ENCODE peak calls at places on chromosome 18, in nine cellular contexts. C, Y, U, N, P, X, G, F and R are unnamed samples.

GRCh38 chr18:12863687-12864086 is 20.4 kb downstream of the PTPN2 start:
- DNase-seq in C (peak), Y (no peak), U (no peak), N (no peak), P (no peak), X (no peak), G (no peak), F (no peak), R (no peak)

GRCh38 chr18:9971313-9971920 is 57.6 kb downstream of the VAPA start:
- DNase-seq in C (peak), Y (peak), U (peak), N (peak), P (peak), X (peak), G (no peak), F (peak), R (peak)

GRCh38 chr18:55093808-55094207 is 134.5 kb upstream of the CCDC68 start:
- DNase-seq in C (no peak), Y (no peak), U (no peak), N (no peak), P (no peak), X (no peak), G (no peak), F (no peak), R (no peak)

GRCh38 chr18:79519751-79520472 is 124.2 kb downstream of the NFATC1 start:
- DNase-seq in C (peak), Y (no peak), U (no peak), N (peak), P (no peak), X (no peak), G (no peak), F (peak), R (peak)

GRCh38 chr18:12236934-12237832 is 17.0 kb upstream of the CIDEA start:
- DNase-seq in C (peak), Y (peak), U (peak), N (peak), P (peak), X (peak), G (no peak), F (peak), R (peak)

GRCh38 chr18:61556862-61557261 is 223.6 kb downstream of the CDH20 start:
- DNase-seq in C (no peak), Y (no peak), U (no peak), N (no peak), P (no peak), X (no peak), G (no peak), F (no peak), R (no peak)

GRCh38 chr18:37343542-37343851 is 222.1 kb downstream of the CELF4 start:
- DNase-seq in C (no peak), Y (no peak), U (no peak), N (no peak), P (no peak), X (no peak), G (no peak), F (no peak), R (no peak)

GRCh38 chr18:43978174-43978573 is 700.9 kb upstream of the SYT4 start:
- DNase-seq in C (no peak), Y (no peak), U (no peak), N (no peak), P (no peak), X (no peak), G (no peak), F (no peak), R (no peak)

GRCh38 chr18:51953521-51953920 is 386.5 kb upstream of the DCC start:
- DNase-seq in C (no peak), Y (no peak), U (no peak), N (no peak), P (no peak), X (no peak), G (no peak), F (no peak), R (no peak)

GRCh38 chr18:58645398-58645797 is 16.5 kb upstream of the ALPK2 start:
- DNase-seq in C (peak), Y (no peak), U (no peak), N (no peak), P (no peak), X (no peak), G (no peak), F (no peak), R (no peak)

GRCh38 chr18:73638709-73639108 is 508.9 kb downstream of the FBXO15 start:
- DNase-seq in C (peak), Y (no peak), U (no peak), N (no peak), P (no peak), X (no peak), G (no peak), F (no peak), R (no peak)

GRCh38 chr18:64100136-64100922 is 48.6 kb downstream of the LINC00305 start:
- DNase-seq in C (no peak), Y (no peak), U (no peak), N (no peak), P (no peak), X (no peak), G (no peak), F (no peak), R (no peak)

GRCh38 chr18:39841133-39842041 is 2113.6 kb upstream of the PIK3C3 start:
- DNase-seq in C (peak), Y (peak), U (peak), N (peak), P (peak), X (peak), G (no peak), F (peak), R (peak)

GRCh38 chr18:31088532-31088931 is 13.7 kb downstream of the DSC2 start:
- DNase-seq in C (no peak), Y (no peak), U (no peak), N (no peak), P (no peak), X (no peak), G (no peak), F (no peak), R (no peak)

GRCh38 chr18:39681061-39681460 is 2115.5 kb upstream of the CELF4 start:
- DNase-seq in C (no peak), Y (no peak), U (no peak), N (no peak), P (no peak), X (no peak), G (no peak), F (peak), R (no peak)

GRCh38 chr18:34835466-34835865 is 125.4 kb downstream of the DTNA start:
- DNase-seq in C (no peak), Y (no peak), U (no peak), N (no peak), P (no peak), X (no peak), G (no peak), F (no peak), R (no peak)

GRCh38 chr18:34834897-34835296 is 124.8 kb downstream of the DTNA start:
- DNase-seq in C (no peak), Y (no peak), U (no peak), N (no peak), P (no peak), X (no peak), G (no peak), F (no peak), R (no peak)

GRCh38 chr18:34838669-34839068 is 128.6 kb downstream of the DTNA start:
- DNase-seq in C (no peak), Y (no peak), U (no peak), N (no peak), P (no peak), X (no peak), G (no peak), F (peak), R (no peak)

GRCh38 chr18:34837769-34838194 is 127.7 kb downstream of the DTNA start:
- DNase-seq in C (peak), Y (no peak), U (no peak), N (no peak), P (no peak), X (no peak), G (no peak), F (no peak), R (no peak)

DNA sequence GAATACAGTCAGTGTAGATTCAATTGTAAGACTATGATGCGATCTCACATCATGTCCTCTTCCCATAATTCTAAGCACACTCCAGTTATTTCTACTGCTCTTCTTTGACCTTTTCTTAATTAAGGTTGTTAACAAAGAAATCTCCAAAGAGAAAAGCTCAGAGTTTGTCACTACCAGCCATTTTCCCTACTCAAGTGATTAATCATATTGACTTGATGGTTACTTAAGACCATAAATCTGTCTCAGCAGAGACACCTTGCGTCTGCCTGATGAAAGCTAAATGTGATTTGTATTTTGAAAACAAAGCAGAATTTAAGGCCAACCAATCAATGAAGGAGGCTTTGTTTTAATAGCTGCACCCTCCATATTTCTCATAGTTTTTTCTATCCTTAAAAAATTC is 130.3 kb downstream of the DTNA start:
- DNase-seq in C (no peak), Y (no peak), U (no peak), N (no peak), P (no peak), X (no peak), G (no peak), F (no peak), R (no peak)
- TF ChIP-seq CTCF in C (no peak), Y (no peak), U (no peak), N (no peak), P (no peak), X (no peak), G (no peak), F (no peak), R (no peak)

DNA sequence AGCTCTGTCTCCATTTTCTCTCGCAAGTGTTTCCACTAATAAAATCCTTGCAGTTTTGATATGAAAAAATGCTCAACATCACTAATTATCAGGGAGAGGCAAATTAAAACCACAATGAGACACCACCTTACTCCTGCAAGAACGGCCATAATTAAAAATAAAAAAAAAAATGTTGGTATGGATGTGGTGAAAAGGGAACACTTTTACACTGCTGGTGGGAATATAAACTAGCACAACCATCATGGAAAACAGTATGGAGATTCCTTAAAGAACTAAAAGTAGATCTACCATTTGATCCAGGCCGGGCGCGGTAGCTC is 49.8 kb upstream of the GREB1L start:
- DNase-seq in C (no peak), Y (no peak), U (no peak), N (no peak), P (no peak), X (no peak), G (no peak), F (no peak), R (no peak)
- TF ChIP-seq CTCF in C (no peak), Y (no peak), U (no peak), N (no peak), P (no peak), X (no peak), G (no peak), F (no peak), R (no peak)

GRCh38 chr18:49473721-49474120 is 13.3 kb upstream of the DYM start:
- DNase-seq in C (no peak), Y (no peak), U (no peak), N (no peak), P (no peak), X (no peak), G (no peak), F (no peak), R (no peak)

GRCh38 chr18:49483198-49483597 is 3.8 kb downstream of the C18orf32 start:
- DNase-seq in C (no peak), Y (no peak), U (no peak), N (no peak), P (no peak), X (no peak), G (no peak), F (no peak), R (no peak)

GRCh38 chr18:49481317-49481716 is 5.7 kb downstream of the C18orf32 start:
- DNase-seq in C (no peak), Y (no peak), U (no peak), N (no peak), P (no peak), X (no peak), G (no peak), F (no peak), R (no peak)

GRCh38 chr18:49476664-49477411 is 10.2 kb downstream of the C18orf32 start:
- DNase-seq in C (peak), Y (no peak), U (no peak), N (no peak), P (peak), X (no peak), G (no peak), F (peak), R (no peak)

GRCh38 chr18:49479381-49480137 is 7.5 kb downstream of the C18orf32 start:
- DNase-seq in C (no peak), Y (no peak), U (no peak), N (no peak), P (no peak), X (no peak), G (no peak), F (no peak), R (no peak)
- TF ChIP-seq CTCF in C (no peak), Y (no peak), U (no peak), N (no peak), P (no peak), X (no peak), G (no peak), F (no peak), R (no peak)

DNA sequence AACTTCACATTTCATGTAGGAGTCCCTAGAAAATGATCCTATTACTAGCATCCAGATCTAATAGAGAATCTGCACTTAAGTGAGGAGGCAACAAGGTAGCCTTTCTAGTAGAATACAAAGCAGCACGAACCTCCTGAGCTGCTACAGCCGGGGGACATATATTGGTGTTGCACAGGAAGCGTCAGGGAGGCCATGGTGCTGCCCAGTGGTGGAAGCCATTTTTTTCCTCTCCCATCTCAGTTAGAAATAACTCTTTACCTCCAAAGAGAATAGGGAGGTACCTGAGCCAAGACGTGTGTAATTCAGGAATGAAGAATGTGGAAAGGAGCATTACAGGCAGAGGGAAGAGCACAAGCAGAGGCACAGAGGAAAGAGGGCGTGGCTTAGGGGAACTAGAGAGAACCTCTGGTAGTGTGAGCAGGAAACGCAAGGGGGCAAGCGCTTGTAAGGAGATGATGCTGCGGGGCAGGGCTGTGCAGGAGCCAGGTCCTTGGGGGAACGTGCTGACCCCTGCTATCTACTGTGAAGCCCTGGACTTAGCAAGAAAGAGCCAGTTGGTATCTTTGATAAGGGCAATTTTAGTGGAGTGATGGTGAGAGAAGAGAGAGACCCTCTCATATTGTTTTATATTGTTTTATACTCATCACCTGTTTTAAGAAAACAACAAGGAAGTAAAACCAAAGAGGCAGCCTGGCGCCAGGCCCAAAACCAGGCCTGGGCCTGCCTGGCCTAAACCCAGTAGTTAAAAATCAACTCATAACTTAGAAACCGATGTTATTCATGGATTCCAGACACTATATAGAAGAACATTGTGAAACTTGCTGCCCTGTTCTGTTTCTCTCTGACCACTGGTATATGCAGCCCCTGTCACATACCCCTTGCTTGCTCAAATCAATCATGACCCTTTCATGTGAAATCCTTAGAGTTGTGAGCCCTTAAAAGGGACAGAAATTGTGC is 50.0 kb upstream of the TTC39C start:
- DNase-seq in C (no peak), Y (no peak), U (no peak), N (no peak), P (peak), X (no peak), G (no peak), F (peak), R (no peak)
- TF ChIP-seq CTCF in C (no peak), Y (no peak), U (no peak), N (no peak), P (no peak), X (no peak), G (no peak), F (no peak), R (no peak)

DNA sequence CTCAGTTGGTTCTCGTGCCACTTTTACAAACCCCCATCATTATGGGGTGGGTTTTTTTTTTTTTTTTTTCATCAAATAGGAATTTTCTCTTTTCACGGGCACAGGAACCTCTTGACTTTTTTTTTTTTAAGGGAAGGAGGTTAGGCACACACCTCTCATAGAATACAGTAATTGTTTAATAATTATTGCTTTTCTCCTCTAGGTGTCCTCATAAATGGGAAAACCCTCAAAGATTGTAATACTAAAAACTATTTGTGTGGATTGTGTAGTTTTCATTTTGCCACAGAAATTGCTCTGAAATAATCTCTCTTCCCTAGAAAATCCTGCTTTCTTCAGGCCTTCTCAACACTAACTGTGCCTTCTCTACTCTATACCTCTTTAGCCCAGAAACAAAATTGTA is 147.3 kb downstream of the GREB1L start:
- DNase-seq in C (no peak), Y (no peak), U (no peak), N (no peak), P (no peak), X (no peak), G (no peak), F (no peak), R (no peak)
- TF ChIP-seq CTCF in C (no peak), Y (no peak), U (no peak), N (no peak), P (peak), X (no peak), G (no peak), F (no peak), R (no peak)

DNA sequence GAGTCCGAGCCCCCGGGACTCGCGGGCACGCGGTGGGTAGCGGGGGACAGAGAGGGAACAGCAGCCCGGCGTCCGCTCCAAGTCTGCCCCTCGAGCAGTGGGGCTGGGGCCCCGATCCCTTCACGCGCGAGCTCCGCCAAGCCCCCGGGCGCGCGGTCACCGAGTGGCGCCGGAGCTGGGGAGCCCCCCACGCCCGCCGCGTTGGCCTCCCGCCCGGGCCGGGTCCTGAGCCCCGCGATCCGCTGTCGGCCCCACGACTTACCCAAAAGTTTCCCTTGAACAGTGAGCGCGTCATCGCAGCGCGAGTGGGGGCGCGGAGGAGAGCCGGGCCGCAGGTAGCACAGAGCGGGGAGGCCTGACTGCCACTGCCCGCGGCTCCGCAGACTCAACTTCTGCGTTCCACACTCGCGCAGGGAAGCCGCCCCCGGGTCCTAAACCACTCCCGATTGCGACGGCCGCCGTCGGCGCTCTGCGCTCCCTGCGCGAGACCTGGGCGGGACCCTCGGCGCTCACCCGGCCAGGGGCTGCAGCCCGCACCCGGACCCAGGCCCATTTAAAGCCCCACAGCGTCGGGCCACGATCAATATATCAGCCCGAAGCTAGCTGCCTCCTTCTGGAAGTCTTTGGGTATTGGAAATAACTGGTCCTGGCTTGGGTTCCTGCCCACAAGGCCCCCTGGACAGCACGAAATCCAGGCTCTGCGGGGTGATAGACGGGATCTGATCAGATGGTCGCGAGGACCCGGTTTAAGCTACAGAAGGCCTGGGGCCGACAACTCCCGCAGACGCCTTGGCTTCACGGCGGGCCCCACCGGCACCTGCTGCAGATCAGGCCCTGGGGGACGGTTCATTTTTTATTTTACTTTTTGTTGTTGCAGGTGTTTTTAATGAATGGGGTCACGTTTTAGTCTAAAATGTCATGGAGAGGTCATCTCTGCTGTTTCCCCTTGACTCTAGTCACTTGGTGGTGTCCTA is at the start of gene PSTPIP2:
- DNase-seq in C (peak), Y (peak), U (peak), N (peak), P (no peak), X (peak), G (no peak), F (peak), R (no peak)
- TF ChIP-seq CTCF in C (no peak), Y (no peak), U (no peak), N (no peak), P (no peak), X (peak), G (no peak), F (no peak), R (no peak)